ENCODE peak calls at places on chromosomes 3 and 15, in five cellular contexts. Y, H, V, A and D are unnamed samples.

GRCh38 chr15:99207672-99208071 is 41.7 kb downstream of the TTC23 start:
- DNase-seq in Y (peak), A (no peak), V (no peak), H (no peak), D (no peak)

GRCh38 chr15:96716100-96716499 is 385.6 kb downstream of the NR2F2 start:
- DNase-seq in Y (no peak), V (no peak), H (no peak), A (no peak), D (no peak)

GRCh38 chr3:12898290-12898979 is 57.1 kb upstream of the RPL32 start:
- DNase-seq in H (no peak), V (no peak), A (no peak), Y (no peak), D (no peak)

GRCh38 chr15:52076889-52077781 is 35.4 kb downstream of the BCL2L10 start:
- DNase-seq in Y (no peak), A (no peak), H (peak), V (no peak), D (no peak)

GRCh38 chr3:64414043-64414442 is 188.8 kb upstream of the PRICKLE2 start:
- DNase-seq in V (no peak), Y (no peak), A (no peak), H (no peak), D (no peak)

GRCh38 chr3:152737021-152737908 is 97.7 kb upstream of the P2RY1 start:
- DNase-seq in Y (no peak), H (peak), V (no peak), A (no peak), D (no peak)

GRCh38 chr3:119322021-119322522 is 27.9 kb downstream of the ARHGAP31 start:
- DNase-seq in H (no peak), A (no peak), V (no peak), Y (no peak), D (no peak)

GRCh38 chr15:31442203-31443090 is 115.8 kb downstream of the KLF13 start:
- DNase-seq in Y (no peak), H (peak), A (no peak), V (no peak), D (no peak)

GRCh38 chr3:120561251-120562045 is 34.7 kb upstream of the NDUFB4 start:
- DNase-seq in Y (peak), A (peak), H (peak), V (peak), D (no peak)